ENCODE peak calls at places on chromosomes 2 and 18, in ten cellular contexts. F, A, V, E, H, N, X, M, K and G are unnamed samples.

GRCh38 chr2:120134263-120134662 is 88.9 kb downstream of the TMEM185B start:
- DNase-seq in F (no peak), A (peak), V (peak), E (peak), H (no peak), N (no peak), X (no peak), M (no peak), K (no peak), G (peak)

GRCh38 chr2:184551631-184552030 is 46.7 kb upstream of the ZNF804A start:
- DNase-seq in F (no peak), A (no peak), V (no peak), E (no peak), H (no peak), N (no peak), X (no peak), M (no peak), K (no peak), G (no peak)

GRCh38 chr2:100126897-100127401 is 15.4 kb downstream of the AFF3 start:
- DNase-seq in F (no peak), A (no peak), V (no peak), E (no peak), H (no peak), N (no peak), X (no peak), M (no peak), K (no peak), G (no peak)

GRCh38 chr2:108586631-108587030 is 52.4 kb downstream of the LIMS1 start:
- DNase-seq in F (no peak), A (no peak), V (no peak), E (no peak), H (no peak), N (peak), X (no peak), M (no peak), K (no peak), G (no peak)

GRCh38 chr18:30971338-30971956 is 71.1 kb downstream of the DSC3 start:
- DNase-seq in F (no peak), A (no peak), V (peak), E (peak), H (no peak), N (no peak), X (no peak), M (no peak), K (no peak), G (no peak)

GRCh38 chr2:215567504-215567903 is 131.6 kb upstream of the FN1 start:
- DNase-seq in F (no peak), A (no peak), V (no peak), E (no peak), H (no peak), N (no peak), X (no peak), M (no peak), K (no peak), G (no peak)

GRCh38 chr2:47173986-47174730 is 19.1 kb upstream of the STPG4 start:
- DNase-seq in F (peak), A (peak), V (no peak), E (no peak), H (no peak), N (no peak), X (no peak), M (no peak), K (no peak), G (no peak)

GRCh38 chr2:9234680-9235387 is 28.2 kb downstream of the ASAP2 start:
- DNase-seq in F (peak), A (peak), V (no peak), E (peak), H (no peak), N (no peak), X (peak), M (no peak), K (no peak), G (peak)

GRCh38 chr18:59265246-59266018 is 7.8 kb downstream of the RAX start:
- DNase-seq in F (no peak), A (no peak), V (peak), E (no peak), H (no peak), N (no peak), X (no peak), M (no peak), K (no peak), G (no peak)

GRCh38 chr18:13878858-13879257 is 36.5 kb downstream of the MC2R start:
- DNase-seq in F (no peak), A (no peak), V (peak), E (no peak), H (no peak), N (no peak), X (no peak), M (no peak), K (no peak), G (no peak)

GRCh38 chr2:1550076-1550475 is 136.8 kb downstream of the TPO start:
- DNase-seq in F (no peak), A (no peak), V (no peak), E (no peak), H (no peak), N (no peak), X (no peak), M (no peak), K (no peak), G (no peak)

GRCh38 chr2:98385050-98385699 is 38.9 kb downstream of the CNGA3 start:
- DNase-seq in F (peak), A (peak), V (peak), E (peak), H (peak), N (peak), X (peak), M (no peak), K (peak), G (peak)

GRCh38 chr2:236552586-236552985 is 17.0 kb upstream of the ACKR3 start:
- DNase-seq in F (no peak), A (no peak), V (no peak), E (no peak), H (no peak), N (no peak), X (no peak), M (no peak), K (no peak), G (no peak)

GRCh38 chr2:236553522-236553921 is 16.1 kb upstream of the ACKR3 start:
- DNase-seq in F (no peak), A (no peak), V (no peak), E (no peak), H (no peak), N (no peak), X (no peak), M (peak), K (no peak), G (no peak)

GRCh38 chr2:236554629-236555282 is 14.9 kb upstream of the ACKR3 start:
- DNase-seq in F (no peak), A (no peak), V (no peak), E (no peak), H (no peak), N (no peak), X (no peak), M (peak), K (no peak), G (no peak)

GRCh38 chr2:236557894-236558532 is 11.6 kb upstream of the ACKR3 start:
- DNase-seq in F (no peak), A (no peak), V (peak), E (no peak), H (peak), N (no peak), X (no peak), M (peak), K (no peak), G (no peak)

GRCh38 chr2:236555486-236555885 is 14.1 kb upstream of the ACKR3 start:
- DNase-seq in F (no peak), A (no peak), V (no peak), E (no peak), H (no peak), N (no peak), X (no peak), M (no peak), K (no peak), G (no peak)
- H3K4me3 ChIP-seq in F (no peak), A (no peak), V (no peak), E (no peak), H (no peak), N (no peak), X (no peak), M (no peak), K (no peak), G (no peak)

GRCh38 chr2:30408961-30409387 is 38.1 kb upstream of the LCLAT1 start:
- DNase-seq in F (no peak), A (no peak), V (no peak), E (peak), H (no peak), N (peak), X (no peak), M (no peak), K (no peak), G (peak)
- TF ChIP-seq CTCF in F (no peak), A (no peak), V (no peak), E (peak), H (no peak), N (peak), X (no peak), M (no peak), K (no peak), G (no peak)

GRCh38 chr2:217611056-217611455 is 391.7 kb downstream of the TNS1 start:
- DNase-seq in F (no peak), A (no peak), V (no peak), E (no peak), H (no peak), N (no peak), X (no peak), M (peak), K (no peak), G (no peak)
- H3K27ac ChIP-seq in F (no peak), A (no peak), V (no peak), E (no peak), H (no peak), N (no peak), X (no peak), M (no peak), K (no peak), G (no peak)

GRCh38 chr2:241009191-241009590 is 10.8 kb downstream of the SNED1 start:
- DNase-seq in F (no peak), A (no peak), V (no peak), E (no peak), H (no peak), N (no peak), X (no peak), M (peak), K (no peak), G (no peak)

GRCh38 chr2:241009601-241010530 is 11.4 kb downstream of the SNED1 start:
- DNase-seq in F (peak), A (peak), V (peak), E (peak), H (no peak), N (no peak), X (no peak), M (peak), K (peak), G (peak)

GRCh38 chr2:241011751-241012510 is 13.5 kb downstream of the SNED1 start:
- DNase-seq in F (no peak), A (no peak), V (no peak), E (no peak), H (no peak), N (no peak), X (no peak), M (no peak), K (no peak), G (no peak)

GRCh38 chr2:241011296-241011600 is 12.8 kb downstream of the SNED1 start:
- DNase-seq in F (no peak), A (no peak), V (no peak), E (no peak), H (no peak), N (no peak), X (no peak), M (no peak), K (no peak), G (no peak)

GRCh38 chr2:241010531-241011295 is 12.3 kb downstream of the SNED1 start:
- DNase-seq in F (peak), A (no peak), V (no peak), E (no peak), H (no peak), N (no peak), X (no peak), M (peak), K (no peak), G (no peak)
- H3K4me3 ChIP-seq in F (no peak), A (no peak), V (peak), E (no peak), H (no peak), N (no peak), X (peak), M (peak), K (no peak), G (no peak)

GRCh38 chr2:135546432-135546831 is 15.1 kb downstream of the R3HDM1 start:
- DNase-seq in F (no peak), A (no peak), V (no peak), E (no peak), H (no peak), N (no peak), X (no peak), M (no peak), K (no peak), G (no peak)
- TF ChIP-seq CTCF in F (no peak), A (no peak), V (no peak), E (no peak), H (no peak), N (no peak), X (no peak), M (no peak), K (no peak), G (no peak)

GRCh38 chr2:201158111-201158929 is 24.6 kb upstream of the CASP10 start:
- DNase-seq in F (peak), A (peak), V (peak), E (peak), H (peak), N (peak), X (peak), M (peak), K (no peak), G (peak)

GRCh38 chr2:201154615-201155014 is 28.3 kb upstream of the CASP10 start:
- DNase-seq in F (no peak), A (no peak), V (no peak), E (no peak), H (no peak), N (no peak), X (no peak), M (peak), K (no peak), G (no peak)

GRCh38 chr2:201152999-201153398 is 29.9 kb upstream of the CASP10 start:
- DNase-seq in F (no peak), A (no peak), V (no peak), E (no peak), H (no peak), N (no peak), X (no peak), M (peak), K (no peak), G (no peak)

GRCh38 chr2:201156051-201156450 is 26.9 kb upstream of the CASP10 start:
- DNase-seq in F (no peak), A (no peak), V (no peak), E (no peak), H (no peak), N (no peak), X (no peak), M (no peak), K (no peak), G (no peak)

GRCh38 chr2:201157694-201158093 is 25.2 kb upstream of the CASP10 start:
- DNase-seq in F (no peak), A (peak), V (no peak), E (no peak), H (no peak), N (no peak), X (peak), M (peak), K (no peak), G (no peak)
- H3K27ac ChIP-seq in F (peak), A (peak), V (no peak), E (peak), H (peak), N (peak), X (peak), M (peak), K (peak), G (peak)

GRCh38 chr18:9403795-9404564 is 69.4 kb downstream of the TWSG1 start:
- DNase-seq in F (no peak), A (no peak), V (peak), E (peak), H (no peak), N (no peak), X (no peak), M (no peak), K (peak), G (peak)

GRCh38 chr18:9405130-9405529 is 70.2 kb upstream of the RALBP1 start:
- DNase-seq in F (no peak), A (no peak), V (no peak), E (no peak), H (no peak), N (no peak), X (no peak), M (no peak), K (no peak), G (no peak)

GRCh38 chr18:9401166-9401565 is 66.6 kb downstream of the TWSG1 start:
- DNase-seq in F (no peak), A (no peak), V (no peak), E (no peak), H (no peak), N (no peak), X (no peak), M (no peak), K (no peak), G (no peak)

GRCh38 chr18:9405977-9406376 is 69.3 kb upstream of the RALBP1 start:
- DNase-seq in F (no peak), A (no peak), V (no peak), E (no peak), H (no peak), N (no peak), X (no peak), M (no peak), K (no peak), G (no peak)

GRCh38 chr18:9404565-9405060 is 70.0 kb downstream of the TWSG1 start:
- DNase-seq in F (no peak), A (no peak), V (no peak), E (no peak), H (no peak), N (peak), X (no peak), M (no peak), K (no peak), G (no peak)
- H3K4me3 ChIP-seq in F (no peak), A (no peak), V (no peak), E (no peak), H (no peak), N (no peak), X (peak), M (no peak), K (peak), G (no peak)

GRCh38 chr2:73071452-73072399 is at the start of gene SFXN5:
- DNase-seq in F (peak), A (peak), V (peak), E (peak), H (peak), N (peak), X (peak), M (peak), K (peak), G (peak)

GRCh38 chr2:73072416-73072815 is 904 bp upstream of the SFXN5 start:
- DNase-seq in F (no peak), A (no peak), V (no peak), E (no peak), H (no peak), N (no peak), X (no peak), M (peak), K (no peak), G (no peak)

GRCh38 chr2:73069041-73069854 is 2.3 kb downstream of the SFXN5 start:
- DNase-seq in F (no peak), A (no peak), V (no peak), E (peak), H (peak), N (no peak), X (no peak), M (no peak), K (no peak), G (no peak)

GRCh38 chr2:73069855-73070650 is 1.5 kb downstream of the SFXN5 start:
- DNase-seq in F (no peak), A (peak), V (no peak), E (peak), H (no peak), N (no peak), X (no peak), M (peak), K (no peak), G (peak)

DNA sequence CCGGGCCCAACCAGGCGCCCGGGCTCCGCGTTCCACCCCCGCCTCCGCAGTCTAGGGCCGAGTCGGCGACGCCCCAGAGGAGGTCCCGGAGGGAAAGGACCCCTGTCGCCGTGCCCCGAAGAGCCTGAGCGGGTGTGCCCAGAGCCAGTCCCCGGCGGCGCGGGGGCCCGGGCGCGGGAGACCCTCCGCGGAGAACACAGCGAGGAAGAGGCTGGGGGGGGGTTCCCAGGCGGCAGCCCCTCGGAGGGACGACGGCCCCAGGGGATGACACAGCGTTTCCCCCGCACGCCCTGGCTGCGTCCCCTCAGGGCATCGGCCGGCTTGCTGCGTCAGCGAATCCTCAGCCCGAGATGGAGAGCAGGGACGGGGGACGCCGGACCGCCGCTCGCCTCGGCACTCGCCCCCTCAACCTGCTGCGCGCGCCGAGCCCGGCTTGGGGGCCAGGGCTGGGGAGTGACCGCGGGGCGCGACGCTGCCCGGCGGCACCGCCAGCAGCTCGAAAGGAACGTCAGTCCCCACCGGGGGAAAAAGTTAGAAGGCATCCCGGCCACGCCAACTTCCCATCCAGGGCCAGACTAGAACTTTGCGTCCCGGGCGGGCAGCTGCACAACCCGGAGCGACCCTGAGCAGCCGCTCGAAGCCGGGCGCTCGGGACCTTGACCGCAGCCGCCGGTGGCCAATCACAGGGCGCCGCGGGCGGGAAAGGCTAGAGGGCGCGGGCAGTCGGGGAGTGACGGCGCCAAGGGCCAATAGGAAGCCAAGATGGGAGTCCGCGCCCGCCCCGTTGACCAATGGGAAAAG is 661 bp downstream of the SFXN5 start:
- DNase-seq in F (peak), A (peak), V (peak), E (peak), H (peak), N (peak), X (peak), M (peak), K (peak), G (peak)
- TF ChIP-seq CTCF in F (no peak), A (no peak), V (no peak), E (no peak), H (no peak), N (no peak), X (no peak), M (no peak), K (no peak), G (no peak)